ENCODE peak calls at places on chromosomes 11 and 22, in seven cellular contexts. O, J, U, S, V, I and T are unnamed samples.

GRCh38 chr11:2653930-2654739 is 45.7 kb downstream of the KCNQ1OT1 start:
- DNase-seq in S (no peak), I (no peak), O (no peak), J (no peak), U (no peak), V (no peak), T (no peak)

GRCh38 chr11:61118004-61118403 is 15.7 kb downstream of the CD5 start:
- DNase-seq in U (no peak), V (no peak), J (no peak), O (no peak), I (no peak), S (no peak), T (no peak)

GRCh38 chr11:72773291-72773690 is 20.6 kb downstream of the STARD10 start:
- DNase-seq in S (peak; percentile 57), I (peak; percentile 88), O (no peak), V (peak; percentile 69), J (no peak), U (peak; percentile 85), T (peak; percentile 38)

GRCh38 chr11:18452927-18453326 is 2.7 kb upstream of the LDHAL6A start:
- DNase-seq in O (no peak), V (no peak), S (no peak), U (peak; percentile 26), I (no peak), J (no peak), T (no peak)

GRCh38 chr11:13105237-13105844 is 96.2 kb downstream of the RASSF10 start:
- DNase-seq in U (peak; percentile 12), J (no peak), O (no peak), S (no peak), V (no peak), I (no peak), T (no peak)

GRCh38 chr11:122170815-122171475 is 54.9 kb upstream of the BLID start:
- DNase-seq in J (no peak), S (peak; percentile 56), V (no peak), U (peak; percentile 65), I (no peak), O (no peak), T (no peak)

GRCh38 chr11:17593466-17594245 is 46.6 kb downstream of the OTOG start:
- DNase-seq in I (peak; percentile 47), V (no peak), S (no peak), U (no peak), O (no peak), J (no peak), T (no peak)

GRCh38 chr11:71155846-71156245 is 96.5 kb downstream of the SHANK2 start:
- DNase-seq in S (no peak), O (no peak), I (no peak), J (no peak), V (no peak), U (no peak), T (no peak)

GRCh38 chr11:2771758-2772466 is 72.1 kb upstream of the KCNQ1OT1 start:
- DNase-seq in V (no peak), I (peak; percentile 60), O (no peak), J (no peak), S (no peak), U (no peak), T (no peak)

GRCh38 chr11:75714211-75714610 is 3.4 kb upstream of the MOGAT2 start:
- DNase-seq in J (no peak), I (no peak), U (no peak), O (no peak), V (no peak), S (no peak), T (no peak)

GRCh38 chr22:47392054-47392347 is 629.6 kb downstream of the TBC1D22A start:
- DNase-seq in V (no peak), O (no peak), S (no peak), I (no peak), U (no peak), J (no peak), T (no peak)

GRCh38 chr11:35558468-35558867 is 33.1 kb upstream of the PAMR1 start:
- DNase-seq in J (no peak), U (peak; percentile 85), O (no peak), I (no peak), S (no peak), V (no peak), T (no peak)

GRCh38 chr11:59173080-59173963 is 1.4 kb downstream of the DTX4 start:
- DNase-seq in S (no peak), U (no peak), V (no peak), J (no peak), O (peak; percentile 44), I (no peak), T (no peak)

GRCh38 chr11:113446938-113447337 is 28.3 kb downstream of the DRD2 start:
- DNase-seq in J (no peak), O (no peak), S (no peak), U (no peak), I (no peak), V (no peak), T (no peak)

GRCh38 chr11:112165049-112165448 is 1.2 kb upstream of the IL18 start:
- DNase-seq in S (no peak), J (no peak), I (no peak), U (no peak), O (no peak), V (no peak), T (no peak)

GRCh38 chr11:120817131-120817530 is 206.8 kb upstream of the TBCEL start:
- DNase-seq in S (no peak), V (no peak), O (no peak), U (no peak), J (no peak), I (no peak), T (no peak)

GRCh38 chr22:22666307-22667091 is 22.1 kb downstream of the GGTLC2 start:
- DNase-seq in V (no peak), S (no peak), J (no peak), I (no peak), U (peak; percentile 37), O (no peak), T (peak; percentile 8)

GRCh38 chr11:77470504-77470903 is 3.4 kb downstream of the PAK1 start:
- DNase-seq in J (no peak), U (no peak), O (no peak), I (no peak), V (no peak), S (no peak), T (no peak)

GRCh38 chr22:28855355-28856094 is 27.8 kb upstream of the ZNRF3 start:
- DNase-seq in U (peak; percentile 87), J (peak; percentile 27), V (peak; percentile 14), I (peak; percentile 68), S (peak; percentile 58), O (peak; percentile 63), T (peak; percentile 49)

GRCh38 chr11:106959386-106959785 is 58.9 kb downstream of the GUCY1A2 start:
- DNase-seq in S (no peak), V (no peak), U (no peak), J (no peak), O (no peak), I (no peak), T (no peak)

GRCh38 chr11:106961048-106961447 is 57.2 kb downstream of the GUCY1A2 start:
- DNase-seq in O (no peak), I (no peak), S (no peak), V (no peak), U (no peak), J (no peak), T (no peak)

GRCh38 chr11:106956887-106957505 is 61.3 kb downstream of the GUCY1A2 start:
- DNase-seq in S (no peak), J (no peak), V (no peak), U (no peak), I (no peak), O (no peak), T (no peak)

GRCh38 chr11:106959800-106960199 is 58.5 kb downstream of the GUCY1A2 start:
- DNase-seq in U (peak; percentile 6), S (no peak), J (no peak), V (peak; percentile 64), I (no peak), O (no peak), T (peak; percentile 18)

GRCh38 chr11:106958506-106959248 is 59.6 kb downstream of the GUCY1A2 start:
- DNase-seq in U (peak; percentile 40), J (no peak), I (no peak), V (no peak), O (no peak), S (no peak), T (no peak)
- TF ChIP-seq CTCF in U (no peak), J (no peak), I (no peak), V (no peak), O (no peak), S (no peak), T (no peak)

GRCh38 chr11:57900315-57900714 is 123.4 kb upstream of the OR9Q1 start:
- DNase-seq in U (no peak), S (no peak), J (no peak), I (no peak), O (no peak), V (no peak), T (no peak)

GRCh38 chr11:57903011-57903410 is 120.7 kb upstream of the OR9Q1 start:
- DNase-seq in V (no peak), O (no peak), U (no peak), I (no peak), J (no peak), S (no peak), T (no peak)

GRCh38 chr11:57903441-57904123 is 120.1 kb upstream of the OR9Q1 start:
- DNase-seq in I (no peak), O (no peak), U (no peak), J (no peak), S (no peak), V (no peak), T (no peak)

GRCh38 chr11:57901278-57901677 is 122.4 kb upstream of the OR9Q1 start:
- DNase-seq in U (no peak), J (no peak), I (no peak), O (no peak), V (no peak), S (no peak), T (no peak)

DNA sequence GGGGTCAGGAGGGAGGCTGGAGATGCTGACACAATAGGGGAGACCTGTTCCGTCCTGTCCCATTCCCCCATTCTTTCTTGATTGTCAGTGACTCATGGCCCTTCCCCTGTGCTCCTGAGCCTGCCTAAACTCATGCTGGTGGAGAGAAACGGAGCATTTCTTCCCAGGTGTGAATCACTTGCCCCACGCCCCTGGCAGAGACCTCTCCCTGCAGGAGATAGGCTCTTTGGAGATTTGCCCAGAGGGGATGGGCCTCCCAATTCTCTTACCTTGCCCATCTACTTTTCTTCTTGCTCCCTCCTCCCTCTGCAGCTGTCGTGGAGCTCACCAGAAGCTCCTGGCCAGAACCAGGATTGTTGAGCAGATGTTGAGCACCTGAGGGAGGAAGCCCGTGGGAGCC is 121.9 kb upstream of the OR9Q1 start:
- DNase-seq in I (no peak), O (no peak), J (no peak), U (no peak), S (no peak), V (no peak), T (no peak)
- TF ChIP-seq CTCF in I (no peak), O (no peak), J (no peak), U (no peak), S (no peak), V (no peak), T (no peak)

GRCh38 chr11:86919557-86920210 is 35.5 kb downstream of the FZD4 start:
- DNase-seq in I (no peak), U (peak; percentile 89), J (no peak), O (no peak), S (peak; percentile 59), V (no peak), T (no peak)
- TF ChIP-seq CTCF in I (peak; percentile 40), U (peak; percentile 77), J (peak; percentile 57), O (peak; percentile 75), S (peak; percentile 81), V (peak; percentile 66), T (peak; percentile 72)

DNA sequence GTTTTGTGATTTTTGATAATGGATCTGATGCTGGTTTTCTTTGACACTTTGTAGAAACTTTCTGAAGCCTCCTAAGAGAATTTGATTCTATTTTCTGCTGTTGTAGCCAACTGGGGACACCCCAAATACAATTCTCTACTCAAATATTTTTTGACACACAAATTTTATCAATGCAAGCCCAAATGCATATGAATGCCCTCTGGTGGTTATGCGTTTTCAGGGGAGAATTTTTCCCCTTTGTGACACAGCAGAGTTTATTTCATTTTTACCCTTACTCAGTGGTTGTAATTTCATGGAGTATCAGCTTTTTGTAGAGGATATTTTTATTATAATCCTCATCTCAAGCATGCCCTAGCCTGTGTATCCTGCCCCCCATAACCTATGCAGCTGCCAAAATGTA is 44.7 kb upstream of the MTMR2 start:
- DNase-seq in O (no peak), U (peak; percentile 29), S (no peak), J (no peak), V (no peak), I (no peak), T (no peak)
- TF ChIP-seq CTCF in O (peak; percentile 27), U (peak; percentile 43), S (peak; percentile 45), J (peak; percentile 26), V (peak; percentile 10), I (no peak), T (peak; percentile 20)